ENCODE peak calls at places on chromosomes 6 and 20, in ten cellular contexts. S, P, B, H, L, N, E, A, I and D are unnamed samples.
A peak's percentile ranks its signal among the peaks of the same experiment; 100 is the strongest.

GRCh38 chr20:20864346-20865096 is 152.1 kb upstream of the RALGAPA2 start:
- DNase-seq in S (no peak), P (no peak), B (no peak), H (peak; percentile 19), L (no peak), N (peak; percentile 63), E (peak; percentile 4), A (peak; percentile 6), I (no peak), D (peak; percentile 40)

GRCh38 chr20:2204021-2204420 is 91.8 kb upstream of the TGM3 start:
- DNase-seq in S (no peak), P (no peak), B (no peak), H (no peak), L (no peak), N (no peak), E (no peak), A (no peak), I (no peak), D (no peak)

GRCh38 chr6:42449917-42450313 is 1.8 kb downstream of the TRERF1 start:
- DNase-seq in S (no peak), P (no peak), B (no peak), H (peak; percentile 14), L (no peak), N (peak; percentile 63), E (no peak), A (peak; percentile 39), I (no peak), D (no peak)

GRCh38 chr20:31821427-31821826 is 2.3 kb downstream of the MYLK2 start:
- DNase-seq in S (no peak), P (peak; percentile 61), B (no peak), H (no peak), L (no peak), N (no peak), E (no peak), A (no peak), I (no peak), D (no peak)

GRCh38 chr6:100453701-100454521 is 10.8 kb downstream of the SIM1 start:
- DNase-seq in S (peak; percentile 58), P (peak; percentile 95), B (no peak), H (no peak), L (no peak), N (peak; percentile 90), E (no peak), A (no peak), I (no peak), D (no peak)

GRCh38 chr20:36467076-36467999 is 74.0 kb upstream of the MYL9 start:
- DNase-seq in S (peak; percentile 67), P (peak; percentile 74), B (no peak), H (peak; percentile 58), L (peak; percentile 51), N (no peak), E (no peak), A (peak; percentile 56), I (no peak), D (peak; percentile 80)

GRCh38 chr6:107032051-107032450 is 4.1 kb downstream of the MTRES1 start:
- DNase-seq in S (no peak), P (no peak), B (no peak), H (no peak), L (no peak), N (no peak), E (no peak), A (no peak), I (no peak), D (no peak)

GRCh38 chr20:45051497-45052060 is 49.3 kb downstream of the KCNS1 start:
- DNase-seq in S (no peak), P (no peak), B (no peak), H (no peak), L (no peak), N (no peak), E (no peak), A (no peak), I (no peak), D (no peak)

GRCh38 chr6:15474196-15474595 is 188.6 kb downstream of the DTNBP1 start:
- DNase-seq in S (no peak), P (no peak), B (no peak), H (no peak), L (no peak), N (no peak), E (peak; percentile 35), A (peak; percentile 57), I (no peak), D (no peak)

GRCh38 chr6:150354754-150355571 is 13.8 kb upstream of the IYD start:
- DNase-seq in S (no peak), P (no peak), B (no peak), H (no peak), L (no peak), N (no peak), E (peak; percentile 71), A (peak; percentile 29), I (no peak), D (no peak)

GRCh38 chr6:148309301-148309700 is 33.3 kb upstream of the SASH1 start:
- DNase-seq in S (no peak), P (no peak), B (no peak), H (no peak), L (no peak), N (no peak), E (peak; percentile 76), A (no peak), I (no peak), D (no peak)

GRCh38 chr6:100803264-100803663 is 77.9 kb downstream of the ASCC3 start:
- DNase-seq in S (no peak), P (no peak), B (no peak), H (no peak), L (no peak), N (no peak), E (no peak), A (no peak), I (no peak), D (no peak)

GRCh38 chr20:7673841-7674240 is 266.4 kb downstream of the HAO1 start:
- DNase-seq in S (no peak), P (no peak), B (no peak), H (no peak), L (no peak), N (no peak), E (peak; percentile 73), A (peak; percentile 83), I (no peak), D (no peak)

GRCh38 chr6:40996591-40997247 is 42.3 kb downstream of the UNC5CL start:
- DNase-seq in S (no peak), P (no peak), B (no peak), H (peak; percentile 21), L (no peak), N (peak; percentile 45), E (peak; percentile 7), A (peak; percentile 29), I (no peak), D (no peak)

GRCh38 chr6:12479885-12480284 is 189.7 kb downstream of the EDN1 start:
- DNase-seq in S (no peak), P (no peak), B (no peak), H (no peak), L (no peak), N (no peak), E (no peak), A (no peak), I (no peak), D (peak; percentile 31)

GRCh38 chr6:84411060-84411629 is 183.7 kb upstream of the CEP162 start:
- DNase-seq in S (no peak), P (no peak), B (no peak), H (no peak), L (no peak), N (no peak), E (no peak), A (peak; percentile 60), I (no peak), D (no peak)

GRCh38 chr20:15867899-15868298 is 705.3 kb downstream of the KIF16B start:
- DNase-seq in S (no peak), P (no peak), B (no peak), H (no peak), L (no peak), N (peak; percentile 27), E (no peak), A (no peak), I (no peak), D (no peak)

GRCh38 chr6:107435798-107436197 is 23.6 kb downstream of the PDSS2 start:
- DNase-seq in S (no peak), P (no peak), B (no peak), H (no peak), L (no peak), N (no peak), E (peak; percentile 28), A (peak; percentile 29), I (no peak), D (no peak)

GRCh38 chr6:30724906-30725667 is 4.9 kb downstream of the TUBB start:
- DNase-seq in S (no peak), P (no peak), B (no peak), H (no peak), L (no peak), N (no peak), E (no peak), A (no peak), I (no peak), D (peak; percentile 28)

GRCh38 chr6:4549556-4550226 is 226.5 kb upstream of the CDYL start:
- DNase-seq in S (no peak), P (no peak), B (no peak), H (no peak), L (no peak), N (no peak), E (no peak), A (no peak), I (no peak), D (no peak)
- H3K4me3 ChIP-seq in S (no peak overlapping the region), P (no peak overlapping the region), B (no peak overlapping the region), H (no peak overlapping the region), L (no peak overlapping the region), N (no peak overlapping the region), E (no peak overlapping the region), A (no peak overlapping the region), I (no peak overlapping the region), D (no peak overlapping the region)

GRCh38 chr6:111591370-111591900 is 14.2 kb downstream of the TRAF3IP2 start:
- DNase-seq in S (peak; percentile 93), P (peak; percentile 98), B (peak; percentile 55), H (peak; percentile 94), L (no peak), N (no peak), E (peak; percentile 100), A (peak; percentile 98), I (peak; percentile 96), D (peak; percentile 76)
- H3K4me3 ChIP-seq in S (no peak overlapping the region), P (peak overlapping the region; percentile 26), B (no peak overlapping the region), H (no peak overlapping the region), L (no peak overlapping the region), N (no peak overlapping the region), E (peak overlapping the region; percentile 0), A (no peak overlapping the region), I (no peak overlapping the region), D (no peak overlapping the region)

GRCh38 chr6:125940691-125941090 is 15.9 kb upstream of the HINT3 start:
- DNase-seq in S (no peak), P (no peak), B (no peak), H (no peak), L (no peak), N (no peak), E (peak; percentile 61), A (no peak), I (no peak), D (no peak)
- H3K4me3 ChIP-seq in S (no peak overlapping the region), P (no peak overlapping the region), B (no peak overlapping the region), H (no peak overlapping the region), L (no peak overlapping the region), N (no peak overlapping the region), E (no peak overlapping the region), A (no peak overlapping the region), I (no peak overlapping the region), D (no peak overlapping the region)

DNA sequence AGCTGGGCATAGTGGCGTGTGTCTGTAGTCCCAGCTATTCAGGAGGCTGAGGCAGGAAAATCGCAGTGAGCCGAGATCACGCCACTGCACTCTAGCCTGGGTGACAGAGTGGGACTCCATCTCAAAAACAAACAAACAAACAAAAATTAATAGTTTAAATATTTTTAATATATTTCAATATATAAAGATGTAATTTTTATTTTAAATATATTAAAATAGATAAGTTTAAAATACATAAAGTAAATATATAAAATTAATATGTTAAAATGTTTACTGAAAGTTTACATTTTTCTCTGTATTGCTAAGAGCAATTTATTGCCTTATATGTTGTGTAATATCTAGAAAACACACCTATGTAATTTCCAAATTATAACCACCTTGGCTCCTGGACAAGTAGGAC is 44.7 kb upstream of the ESR1 start:
- DNase-seq in S (no peak), P (no peak), B (no peak), H (no peak), L (no peak), N (no peak), E (no peak), A (no peak), I (no peak), D (no peak)
- H3K4me3 ChIP-seq in S (no peak overlapping the region), P (no peak overlapping the region), B (peak overlapping the region; percentile 50), H (no peak overlapping the region), L (peak overlapping the region; percentile 43), N (no peak overlapping the region), E (no peak overlapping the region), A (no peak overlapping the region), I (peak overlapping the region; percentile 34), D (no peak overlapping the region)